ENCODE peak calls at places on chromosomes 3 and 15, in seven cellular contexts. One of them, this sample, is unnamed.

GRCh38 chr3:68631810-68632545 is 300.4 kb downstream of the TAFA4 start:
- DNase-seq in tibial nerve: no peak
- DNase-seq in WERI-Rb-1: no peak
- DNase-seq in Calu3: no peak
- DNase-seq in AG04449: no peak
- DNase-seq in Panc1: no peak
- DNase-seq in upper lobe of left lung: no peak
- DNase-seq in this sample: no peak

GRCh38 chr3:169992156-169992555 is 25.5 kb downstream of the SEC62 start:
- DNase-seq in tibial nerve: no peak
- DNase-seq in WERI-Rb-1: no peak
- DNase-seq in Calu3: no peak
- DNase-seq in AG04449: no peak
- DNase-seq in Panc1: no peak
- DNase-seq in upper lobe of left lung: no peak
- DNase-seq in this sample: no peak

GRCh38 chr3:128382221-128382807 is 84.4 kb downstream of the DNAJB8 start:
- DNase-seq in tibial nerve: no peak
- DNase-seq in WERI-Rb-1: no peak
- DNase-seq in Calu3: no peak
- DNase-seq in AG04449: no peak
- DNase-seq in Panc1: no peak
- DNase-seq in upper lobe of left lung: no peak
- DNase-seq in this sample: no peak

GRCh38 chr3:61094608-61095007 is 156.6 kb downstream of the FHIT start:
- DNase-seq in tibial nerve: no peak
- DNase-seq in WERI-Rb-1: no peak
- DNase-seq in Calu3: no peak
- DNase-seq in AG04449: no peak
- DNase-seq in Panc1: no peak
- DNase-seq in upper lobe of left lung: no peak
- DNase-seq in this sample: no peak

GRCh38 chr3:66450389-66451022 is 50.3 kb downstream of the LRIG1 start:
- DNase-seq in tibial nerve: peak
- DNase-seq in WERI-Rb-1: no peak
- DNase-seq in Calu3: no peak
- DNase-seq in AG04449: no peak
- DNase-seq in Panc1: no peak
- DNase-seq in upper lobe of left lung: peak
- DNase-seq in this sample: no peak

GRCh38 chr3:80688814-80689213 is 921.0 kb upstream of the ROBO1 start:
- DNase-seq in tibial nerve: no peak
- DNase-seq in WERI-Rb-1: no peak
- DNase-seq in Calu3: peak
- DNase-seq in AG04449: no peak
- DNase-seq in Panc1: no peak
- DNase-seq in upper lobe of left lung: no peak
- DNase-seq in this sample: no peak

GRCh38 chr3:189710620-189711388 is 79.6 kb downstream of the TP63 start:
- DNase-seq in tibial nerve: peak
- DNase-seq in WERI-Rb-1: no peak
- DNase-seq in Calu3: peak
- DNase-seq in AG04449: peak
- DNase-seq in Panc1: peak
- DNase-seq in upper lobe of left lung: peak
- DNase-seq in this sample: peak

GRCh38 chr3:187291001-187291511 is 481 bp downstream of the MASP1 start:
- DNase-seq in tibial nerve: no peak
- DNase-seq in WERI-Rb-1: no peak
- DNase-seq in Calu3: peak
- DNase-seq in AG04449: no peak
- DNase-seq in Panc1: no peak
- DNase-seq in upper lobe of left lung: no peak
- DNase-seq in this sample: no peak

GRCh38 chr3:127911421-127911931 is 3.6 kb upstream of the KBTBD12 start:
- DNase-seq in tibial nerve: no peak
- DNase-seq in WERI-Rb-1: no peak
- DNase-seq in Calu3: no peak
- DNase-seq in AG04449: no peak
- DNase-seq in Panc1: no peak
- DNase-seq in upper lobe of left lung: no peak
- DNase-seq in this sample: no peak

GRCh38 chr15:82305621-82306048 is 43.0 kb downstream of the SAXO2 start:
- DNase-seq in tibial nerve: no peak
- DNase-seq in WERI-Rb-1: no peak
- DNase-seq in Calu3: no peak
- DNase-seq in AG04449: no peak
- DNase-seq in Panc1: no peak
- DNase-seq in upper lobe of left lung: no peak
- DNase-seq in this sample: no peak

GRCh38 chr15:51349156-51349844 is 7.8 kb downstream of the GLDN start:
- DNase-seq in tibial nerve: no peak
- DNase-seq in WERI-Rb-1: no peak
- DNase-seq in Calu3: no peak
- DNase-seq in AG04449: no peak
- DNase-seq in Panc1: no peak
- DNase-seq in upper lobe of left lung: no peak
- DNase-seq in this sample: no peak

GRCh38 chr3:49329201-49329600 is 10.7 kb downstream of the USP4 start:
- DNase-seq in tibial nerve: no peak
- DNase-seq in WERI-Rb-1: no peak
- DNase-seq in Calu3: no peak
- DNase-seq in AG04449: no peak
- DNase-seq in Panc1: no peak
- DNase-seq in upper lobe of left lung: no peak
- DNase-seq in this sample: no peak

GRCh38 chr3:193742628-193743027 is 149.6 kb downstream of the OPA1 start:
- DNase-seq in tibial nerve: no peak
- DNase-seq in WERI-Rb-1: no peak
- DNase-seq in Calu3: no peak
- DNase-seq in AG04449: no peak
- DNase-seq in Panc1: no peak
- DNase-seq in upper lobe of left lung: no peak
- DNase-seq in this sample: peak

GRCh38 chr3:9111349-9112265 is 137.8 kb downstream of the SRGAP3 start:
- DNase-seq in tibial nerve: no peak
- DNase-seq in WERI-Rb-1: no peak
- DNase-seq in Calu3: no peak
- DNase-seq in AG04449: no peak
- DNase-seq in Panc1: no peak
- DNase-seq in upper lobe of left lung: no peak
- DNase-seq in this sample: no peak

GRCh38 chr3:107868449-107868848 is 222.4 kb downstream of the CD47 start:
- DNase-seq in tibial nerve: no peak
- DNase-seq in WERI-Rb-1: no peak
- DNase-seq in Calu3: no peak
- DNase-seq in AG04449: no peak
- DNase-seq in Panc1: no peak
- DNase-seq in upper lobe of left lung: no peak
- DNase-seq in this sample: no peak

GRCh38 chr3:188154758-188155574 is 1.0 kb downstream of the LPP start:
- DNase-seq in tibial nerve: no peak
- DNase-seq in WERI-Rb-1: no peak
- DNase-seq in Calu3: no peak
- DNase-seq in AG04449: no peak
- DNase-seq in Panc1: no peak
- DNase-seq in upper lobe of left lung: no peak
- DNase-seq in this sample: no peak

GRCh38 chr3:68972358-68972979 is 40.1 kb upstream of the TAFA4 start:
- DNase-seq in tibial nerve: peak
- DNase-seq in WERI-Rb-1: peak
- DNase-seq in Calu3: peak
- DNase-seq in AG04449: no peak
- DNase-seq in Panc1: peak
- DNase-seq in upper lobe of left lung: peak
- DNase-seq in this sample: peak

GRCh38 chr3:146638718-146639117 is 33.6 kb upstream of the PLSCR5 start:
- DNase-seq in tibial nerve: no peak
- DNase-seq in WERI-Rb-1: no peak
- DNase-seq in Calu3: no peak
- DNase-seq in AG04449: no peak
- DNase-seq in Panc1: no peak
- DNase-seq in upper lobe of left lung: no peak
- DNase-seq in this sample: no peak

GRCh38 chr3:146637871-146638270 is 32.7 kb upstream of the PLSCR5 start:
- DNase-seq in tibial nerve: no peak
- DNase-seq in WERI-Rb-1: no peak
- DNase-seq in Calu3: no peak
- DNase-seq in AG04449: no peak
- DNase-seq in Panc1: no peak
- DNase-seq in upper lobe of left lung: no peak
- DNase-seq in this sample: no peak

GRCh38 chr3:146636881-146637280 is 31.7 kb upstream of the PLSCR5 start:
- DNase-seq in tibial nerve: no peak
- DNase-seq in WERI-Rb-1: no peak
- DNase-seq in Calu3: no peak
- DNase-seq in AG04449: no peak
- DNase-seq in Panc1: no peak
- DNase-seq in upper lobe of left lung: no peak
- DNase-seq in this sample: no peak

GRCh38 chr3:146640361-146640760 is 35.2 kb upstream of the PLSCR5 start:
- DNase-seq in tibial nerve: no peak
- DNase-seq in WERI-Rb-1: peak
- DNase-seq in Calu3: no peak
- DNase-seq in AG04449: no peak
- DNase-seq in Panc1: no peak
- DNase-seq in upper lobe of left lung: no peak
- DNase-seq in this sample: no peak

DNA sequence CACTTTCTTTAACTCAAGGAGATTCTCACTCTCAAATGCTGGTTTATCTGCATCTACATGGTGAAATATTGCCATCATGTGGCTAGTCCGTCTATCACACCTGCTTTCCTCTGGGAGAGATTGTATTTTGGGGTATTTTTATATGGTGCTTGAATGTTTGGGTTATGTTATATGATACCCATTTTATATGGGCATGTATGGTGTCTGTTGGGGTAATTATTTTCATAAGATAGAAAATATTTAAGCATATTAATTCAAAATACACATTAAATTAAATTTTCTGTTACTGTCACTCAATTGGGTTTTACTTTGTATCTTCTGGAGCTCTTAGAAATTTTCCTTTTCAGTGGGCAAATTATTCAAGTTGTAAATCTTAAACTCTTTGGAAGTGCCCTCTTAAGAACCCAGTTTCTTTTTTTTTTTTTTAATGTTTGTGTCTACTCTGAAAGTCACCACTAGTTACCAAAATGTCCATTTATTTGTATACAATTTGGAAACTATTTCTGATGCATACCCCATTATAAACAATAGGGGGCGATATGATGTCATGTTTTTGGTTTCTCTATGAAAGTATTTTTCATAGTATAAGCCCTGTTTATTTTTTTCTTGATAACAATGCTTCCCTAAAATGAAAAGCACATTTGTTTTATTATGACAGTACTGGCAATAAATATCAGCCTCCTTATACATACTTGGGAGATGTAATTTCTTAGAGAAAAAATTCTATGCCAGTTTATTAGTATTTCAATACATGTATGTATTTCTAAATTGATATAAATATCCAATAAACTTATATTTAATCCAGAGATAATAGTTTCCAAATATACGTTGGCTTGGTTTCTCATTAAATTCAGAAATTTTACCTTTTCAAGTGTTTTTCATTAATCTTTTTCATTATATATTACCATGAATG is 36.1 kb upstream of the PLSCR5 start:
- DNase-seq in tibial nerve: peak
- DNase-seq in WERI-Rb-1: peak
- DNase-seq in Calu3: peak
- DNase-seq in AG04449: no peak
- DNase-seq in Panc1: no peak
- DNase-seq in upper lobe of left lung: no peak
- DNase-seq in this sample: peak
- TF ChIP-seq CTCF in tibial nerve: peak
- TF ChIP-seq CTCF in WERI-Rb-1: peak
- TF ChIP-seq CTCF in Calu3: peak
- TF ChIP-seq CTCF in AG04449: peak
- TF ChIP-seq CTCF in Panc1: peak
- TF ChIP-seq CTCF in upper lobe of left lung: peak
- TF ChIP-seq CTCF in this sample: peak

GRCh38 chr15:23628612-23629233 is 18.9 kb downstream of the MAGEL2 start:
- DNase-seq in tibial nerve: no peak
- DNase-seq in WERI-Rb-1: no peak
- DNase-seq in Calu3: no peak
- DNase-seq in AG04449: no peak
- DNase-seq in Panc1: no peak
- DNase-seq in upper lobe of left lung: no peak
- DNase-seq in this sample: no peak

GRCh38 chr15:23629234-23629805 is 18.3 kb downstream of the MAGEL2 start:
- DNase-seq in tibial nerve: no peak
- DNase-seq in WERI-Rb-1: no peak
- DNase-seq in Calu3: no peak
- DNase-seq in AG04449: no peak
- DNase-seq in Panc1: no peak
- DNase-seq in upper lobe of left lung: no peak
- DNase-seq in this sample: no peak
- TF ChIP-seq CTCF in tibial nerve: peak
- TF ChIP-seq CTCF in WERI-Rb-1: peak
- TF ChIP-seq CTCF in Calu3: no peak
- TF ChIP-seq CTCF in AG04449: peak
- TF ChIP-seq CTCF in Panc1: peak
- TF ChIP-seq CTCF in upper lobe of left lung: no peak
- TF ChIP-seq CTCF in this sample: no peak

GRCh38 chr15:91491131-91491950 is 362.2 kb upstream of the SLCO3A1 start:
- DNase-seq in tibial nerve: no peak
- DNase-seq in WERI-Rb-1: no peak
- DNase-seq in Calu3: no peak
- DNase-seq in AG04449: no peak
- DNase-seq in Panc1: no peak
- DNase-seq in upper lobe of left lung: no peak
- DNase-seq in this sample: no peak
- TF ChIP-seq CTCF in tibial nerve: no peak
- TF ChIP-seq CTCF in WERI-Rb-1: no peak
- TF ChIP-seq CTCF in Calu3: no peak
- TF ChIP-seq CTCF in AG04449: no peak
- TF ChIP-seq CTCF in Panc1: no peak
- TF ChIP-seq CTCF in upper lobe of left lung: no peak
- TF ChIP-seq CTCF in this sample: no peak

GRCh38 chr3:134312873-134313838 is 61.1 kb downstream of the AMOTL2 start:
- DNase-seq in tibial nerve: peak
- DNase-seq in WERI-Rb-1: no peak
- DNase-seq in Calu3: peak
- DNase-seq in AG04449: no peak
- DNase-seq in Panc1: no peak
- DNase-seq in upper lobe of left lung: peak
- DNase-seq in this sample: no peak

GRCh38 chr3:134311693-134312071 is 61.0 kb upstream of the RYK start:
- DNase-seq in tibial nerve: no peak
- DNase-seq in WERI-Rb-1: no peak
- DNase-seq in Calu3: no peak
- DNase-seq in AG04449: no peak
- DNase-seq in Panc1: no peak
- DNase-seq in upper lobe of left lung: no peak
- DNase-seq in this sample: no peak

GRCh38 chr3:134311265-134311664 is 60.6 kb upstream of the RYK start:
- DNase-seq in tibial nerve: no peak
- DNase-seq in WERI-Rb-1: no peak
- DNase-seq in Calu3: no peak
- DNase-seq in AG04449: no peak
- DNase-seq in Panc1: no peak
- DNase-seq in upper lobe of left lung: no peak
- DNase-seq in this sample: no peak

GRCh38 chr3:134313839-134314587 is 60.2 kb downstream of the AMOTL2 start:
- DNase-seq in tibial nerve: no peak
- DNase-seq in WERI-Rb-1: no peak
- DNase-seq in Calu3: no peak
- DNase-seq in AG04449: no peak
- DNase-seq in Panc1: no peak
- DNase-seq in upper lobe of left lung: no peak
- DNase-seq in this sample: no peak

GRCh38 chr3:134312072-134312872 is 61.6 kb upstream of the RYK start:
- DNase-seq in tibial nerve: peak
- DNase-seq in WERI-Rb-1: no peak
- DNase-seq in Calu3: no peak
- DNase-seq in AG04449: no peak
- DNase-seq in Panc1: no peak
- DNase-seq in upper lobe of left lung: peak
- DNase-seq in this sample: peak
- TF ChIP-seq CTCF in tibial nerve: no peak
- TF ChIP-seq CTCF in WERI-Rb-1: peak
- TF ChIP-seq CTCF in Calu3: peak
- TF ChIP-seq CTCF in AG04449: no peak
- TF ChIP-seq CTCF in Panc1: no peak
- TF ChIP-seq CTCF in upper lobe of left lung: no peak
- TF ChIP-seq CTCF in this sample: no peak